ENCODE peak calls at places on chromosomes 4 and X, in five cellular contexts. One of them, this sample, is unnamed.

GRCh38 chr4:156677136-156677535 is 294.5 kb downstream of the PDGFC start:
- DNase-seq in K562: peak
- DNase-seq in GM12878: no peak
- DNase-seq in HEK293T: peak
- DNase-seq in WTC11: peak
- DNase-seq in this sample: peak

GRCh38 chr4:38310446-38311043 is 350.3 kb downstream of the PTTG2 start:
- DNase-seq in K562: no peak
- DNase-seq in WTC11: no peak
- DNase-seq in GM12878: peak
- DNase-seq in HEK293T: no peak
- DNase-seq in this sample: no peak

GRCh38 chr4:81136161-81136910 is 78.7 kb downstream of the PRKG2 start:
- DNase-seq in HEK293T: no peak
- DNase-seq in K562: no peak
- DNase-seq in WTC11: no peak
- DNase-seq in GM12878: no peak
- DNase-seq in this sample: no peak

GRCh38 chr4:122604146-122604545 is 16.7 kb downstream of the IL21 start:
- DNase-seq in WTC11: no peak
- DNase-seq in GM12878: no peak
- DNase-seq in HEK293T: no peak
- DNase-seq in K562: no peak
- DNase-seq in this sample: no peak

GRCh38 chr4:54658321-54659093 is 750 bp downstream of the KIT start:
- DNase-seq in K562: peak
- DNase-seq in GM12878: no peak
- DNase-seq in HEK293T: peak
- DNase-seq in WTC11: peak
- DNase-seq in this sample: peak

GRCh38 chr4:22391548-22391947 is 124.3 kb downstream of the ADGRA3 start:
- DNase-seq in GM12878: no peak
- DNase-seq in WTC11: no peak
- DNase-seq in K562: no peak
- DNase-seq in HEK293T: no peak
- DNase-seq in this sample: no peak

GRCh38 chr4:164856396-164856795 is 20.6 kb upstream of the APELA start:
- DNase-seq in GM12878: no peak
- DNase-seq in K562: no peak
- DNase-seq in WTC11: no peak
- DNase-seq in HEK293T: no peak
- DNase-seq in this sample: no peak

GRCh38 chr4:78612398-78613005 is 60.9 kb downstream of the ANXA3 start:
- DNase-seq in WTC11: no peak
- DNase-seq in GM12878: no peak
- DNase-seq in HEK293T: peak
- DNase-seq in K562: no peak
- DNase-seq in this sample: no peak

GRCh38 chr4:95638920-95639501 is 90.2 kb upstream of the UNC5C start:
- DNase-seq in WTC11: no peak
- DNase-seq in HEK293T: no peak
- DNase-seq in K562: no peak
- DNase-seq in GM12878: no peak
- DNase-seq in this sample: no peak

GRCh38 chr4:140125374-140125773 is 28.6 kb downstream of the MAML3 start:
- DNase-seq in HEK293T: no peak
- DNase-seq in WTC11: no peak
- DNase-seq in GM12878: no peak
- DNase-seq in K562: no peak
- DNase-seq in this sample: no peak

GRCh38 chr4:14919785-14920184 is 82.5 kb upstream of the CPEB2 start:
- DNase-seq in K562: no peak
- DNase-seq in WTC11: no peak
- DNase-seq in HEK293T: no peak
- DNase-seq in GM12878: no peak
- DNase-seq in this sample: no peak

GRCh38 chr4:149031399-149031798 is 589.2 kb upstream of the NR3C2 start:
- DNase-seq in HEK293T: no peak
- DNase-seq in GM12878: no peak
- DNase-seq in WTC11: no peak
- DNase-seq in K562: no peak
- DNase-seq in this sample: peak

GRCh38 chrX:134158821-134159512 is 78.0 kb upstream of the CCDC160 start:
- DNase-seq in HEK293T: no peak
- DNase-seq in K562: no peak
- DNase-seq in GM12878: no peak
- DNase-seq in WTC11: no peak
- DNase-seq in this sample: no peak

GRCh38 chrX:45850197-45850774 is 649.6 kb upstream of the DIPK2B start:
- DNase-seq in GM12878: no peak
- DNase-seq in WTC11: peak
- DNase-seq in K562: no peak
- DNase-seq in HEK293T: no peak
- DNase-seq in this sample: no peak

GRCh38 chr4:122765702-122766352 is 33.3 kb downstream of the BBS12 start:
- DNase-seq in GM12878: no peak
- DNase-seq in K562: no peak
- DNase-seq in WTC11: no peak
- DNase-seq in HEK293T: no peak
- DNase-seq in this sample: no peak

GRCh38 chrX:72492499-72492898 is 80.1 kb downstream of the HDAC8 start:
- DNase-seq in WTC11: no peak
- DNase-seq in K562: no peak
- DNase-seq in HEK293T: no peak
- DNase-seq in GM12878: no peak
- DNase-seq in this sample: no peak

GRCh38 chrX:125769628-125770027 is 396.5 kb downstream of the DCAF12L2 start:
- DNase-seq in K562: no peak
- DNase-seq in HEK293T: no peak
- DNase-seq in GM12878: no peak
- DNase-seq in WTC11: no peak
- DNase-seq in this sample: no peak

GRCh38 chr4:105387466-105387865 is 86.4 kb downstream of the PPA2 start:
- DNase-seq in K562: no peak
- DNase-seq in WTC11: no peak
- DNase-seq in GM12878: no peak
- DNase-seq in HEK293T: no peak
- DNase-seq in this sample: no peak

GRCh38 chr4:79150820-79151416 is 174.9 kb downstream of the NAA11 start:
- DNase-seq in WTC11: no peak
- DNase-seq in GM12878: no peak
- DNase-seq in K562: no peak
- DNase-seq in HEK293T: no peak
- DNase-seq in this sample: no peak

GRCh38 chr4:184170996-184171395 is 46.7 kb downstream of the ENPP6 start:
- DNase-seq in K562: no peak
- DNase-seq in WTC11: peak
- DNase-seq in GM12878: no peak
- DNase-seq in HEK293T: peak
- DNase-seq in this sample: no peak

GRCh38 chrX:150696836-150697235 is 3.6 kb downstream of the MTMR1 start:
- DNase-seq in GM12878: no peak
- DNase-seq in HEK293T: no peak
- DNase-seq in K562: no peak
- DNase-seq in WTC11: no peak
- DNase-seq in this sample: no peak

GRCh38 chrX:104913348-104913747 is 307.1 kb downstream of the TEX13A start:
- DNase-seq in GM12878: no peak
- DNase-seq in K562: peak
- DNase-seq in WTC11: no peak
- DNase-seq in HEK293T: peak
- DNase-seq in this sample: no peak

GRCh38 chr4:129148892-129149291 is 52.9 kb downstream of the C4orf33 start:
- DNase-seq in GM12878: no peak
- DNase-seq in HEK293T: no peak
- DNase-seq in K562: no peak
- DNase-seq in WTC11: no peak
- DNase-seq in this sample: no peak

DNA sequence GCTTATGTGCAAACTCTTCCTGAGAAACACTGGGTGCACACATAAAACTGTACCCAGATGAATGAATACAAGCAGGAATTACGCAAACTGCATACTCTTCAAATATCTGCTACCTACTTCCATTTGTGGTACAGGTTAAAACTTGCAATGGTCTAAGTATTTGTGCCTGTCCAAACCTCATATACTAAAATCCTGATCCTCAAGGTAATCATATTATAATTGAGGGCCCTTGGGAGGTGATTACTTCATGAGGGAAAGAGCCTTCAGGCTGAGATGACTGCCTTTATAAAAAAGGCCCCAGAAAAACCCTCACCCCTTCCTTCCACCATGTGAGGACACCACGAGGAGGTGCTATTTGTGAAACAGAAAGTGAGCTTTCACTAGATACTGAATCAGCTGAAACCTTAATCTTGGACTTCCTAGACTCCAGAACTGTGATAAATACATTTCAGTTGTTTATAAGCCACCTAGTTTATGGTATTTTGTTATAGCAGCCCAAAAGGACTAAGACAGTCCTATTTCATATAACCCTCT is 1977.2 kb downstream of the PCDH7 start:
- DNase-seq in K562: no peak
- DNase-seq in HEK293T: no peak
- DNase-seq in WTC11: no peak
- DNase-seq in GM12878: no peak
- DNase-seq in this sample: no peak
- TF ChIP-seq SP1 in K562: no peak
- TF ChIP-seq SP1 in HEK293T: no peak
- TF ChIP-seq SP1 in WTC11: no peak
- TF ChIP-seq SP1 in GM12878: no peak
- TF ChIP-seq SP1 in this sample: no peak

DNA sequence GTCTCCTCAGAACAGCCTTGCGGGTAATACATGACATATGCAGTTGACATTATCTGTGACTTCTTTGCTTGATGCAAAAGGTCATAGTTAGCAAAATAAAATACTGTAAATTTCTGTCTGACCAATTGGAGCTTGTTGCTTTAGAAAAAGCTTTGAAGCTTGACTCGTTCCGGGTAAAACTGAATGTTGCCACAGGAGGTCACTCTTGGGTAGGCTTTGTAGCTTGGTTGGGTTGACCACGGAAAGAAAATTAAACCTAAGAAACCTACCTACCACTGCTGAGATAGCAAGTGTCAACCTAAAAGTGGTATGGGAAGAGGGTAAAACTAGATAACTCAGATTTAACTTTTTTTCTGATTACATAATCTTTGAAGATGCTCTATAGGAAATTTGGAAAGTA is 23.2 kb downstream of the PRPS2 start:
- DNase-seq in WTC11: peak
- DNase-seq in K562: peak
- DNase-seq in HEK293T: peak
- DNase-seq in GM12878: peak
- DNase-seq in this sample: no peak
- TF ChIP-seq SP1 in WTC11: no peak
- TF ChIP-seq SP1 in K562: no peak
- TF ChIP-seq SP1 in HEK293T: no peak
- TF ChIP-seq SP1 in GM12878: no peak
- TF ChIP-seq SP1 in this sample: no peak

DNA sequence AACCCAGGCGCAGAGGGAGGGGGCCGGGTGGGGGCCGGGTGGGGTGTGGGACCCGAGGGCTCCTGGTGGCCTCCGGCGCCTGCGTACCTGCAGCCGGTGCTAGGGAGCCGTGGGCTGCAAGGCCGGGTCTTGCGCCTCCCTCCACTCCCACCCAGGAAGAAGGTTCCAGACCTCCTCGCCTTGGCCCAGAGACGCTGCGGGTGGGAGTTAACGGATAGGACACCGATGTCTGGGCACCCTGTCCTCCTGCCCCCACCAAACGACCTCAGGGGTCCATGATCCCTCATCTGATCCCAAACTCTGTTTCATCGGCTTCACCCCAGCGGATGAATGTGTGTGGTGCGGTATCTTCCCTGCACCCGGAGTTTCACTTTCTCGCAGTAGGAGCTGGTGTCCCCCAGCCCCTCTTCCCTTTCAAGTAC is 927 bp downstream of the MSX1 start:
- DNase-seq in K562: peak
- DNase-seq in HEK293T: peak
- DNase-seq in GM12878: no peak
- DNase-seq in WTC11: no peak
- DNase-seq in this sample: no peak
- TF ChIP-seq SP1 in K562: no peak
- TF ChIP-seq SP1 in HEK293T: no peak
- TF ChIP-seq SP1 in GM12878: no peak
- TF ChIP-seq SP1 in WTC11: no peak
- TF ChIP-seq SP1 in this sample: no peak

GRCh38 chr4:1309261-1310010 is 19.7 kb downstream of the MAEA start:
- DNase-seq in K562: peak
- DNase-seq in HEK293T: no peak
- DNase-seq in GM12878: peak
- DNase-seq in WTC11: peak
- DNase-seq in this sample: no peak
- TF ChIP-seq SP1 in K562: no peak
- TF ChIP-seq SP1 in HEK293T: no peak
- TF ChIP-seq SP1 in GM12878: no peak
- TF ChIP-seq SP1 in WTC11: peak
- TF ChIP-seq SP1 in this sample: no peak

GRCh38 chrX:103830848-103831247 is 1.2 kb downstream of the RAB9B start:
- DNase-seq in WTC11: no peak
- DNase-seq in GM12878: no peak
- DNase-seq in HEK293T: no peak
- DNase-seq in K562: no peak
- DNase-seq in this sample: no peak

GRCh38 chrX:103831803-103832544 is at the start of gene RAB9B:
- DNase-seq in K562: peak
- DNase-seq in GM12878: no peak
- DNase-seq in HEK293T: peak
- DNase-seq in WTC11: peak
- DNase-seq in this sample: no peak

GRCh38 chrX:103825881-103826280 is 6.2 kb downstream of the RAB9B start:
- DNase-seq in K562: no peak
- DNase-seq in WTC11: no peak
- DNase-seq in GM12878: no peak
- DNase-seq in HEK293T: no peak
- DNase-seq in this sample: no peak

GRCh38 chrX:103828529-103828928 is 3.5 kb downstream of the RAB9B start:
- DNase-seq in WTC11: no peak
- DNase-seq in HEK293T: no peak
- DNase-seq in K562: no peak
- DNase-seq in GM12878: no peak
- DNase-seq in this sample: no peak

DNA sequence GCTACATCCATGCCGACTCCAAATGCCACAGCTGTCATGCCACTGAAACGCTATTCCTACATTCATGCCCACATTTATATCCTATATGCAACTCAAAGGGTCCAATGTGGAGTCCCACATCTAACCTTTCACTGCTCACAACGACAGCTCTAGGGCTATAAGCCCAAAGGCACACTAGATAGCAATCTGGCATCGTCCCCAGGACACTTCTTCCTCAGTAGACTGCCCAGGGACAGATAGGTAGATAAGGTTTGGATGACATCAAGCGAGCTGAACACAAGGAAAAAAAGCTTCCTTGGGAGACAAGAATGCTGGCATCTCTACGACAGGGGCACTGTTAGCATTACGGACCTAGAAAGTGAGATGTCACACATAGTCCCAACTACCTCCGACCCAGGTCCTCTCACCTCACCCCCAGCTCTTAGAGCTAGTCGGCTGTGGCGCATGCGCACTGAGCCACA is 685 bp downstream of the RAB9B start:
- DNase-seq in WTC11: no peak
- DNase-seq in HEK293T: peak
- DNase-seq in K562: peak
- DNase-seq in GM12878: no peak
- DNase-seq in this sample: no peak
- TF ChIP-seq SP1 in WTC11: no peak
- TF ChIP-seq SP1 in HEK293T: no peak
- TF ChIP-seq SP1 in K562: no peak
- TF ChIP-seq SP1 in GM12878: no peak
- TF ChIP-seq SP1 in this sample: no peak

GRCh38 chr4:109648997-109649575 is 54.2 kb downstream of the CASP6 start:
- DNase-seq in HEK293T: no peak
- DNase-seq in GM12878: no peak
- DNase-seq in K562: no peak
- DNase-seq in WTC11: no peak
- DNase-seq in this sample: no peak
- TF ChIP-seq SP1 in HEK293T: no peak
- TF ChIP-seq SP1 in GM12878: no peak
- TF ChIP-seq SP1 in K562: no peak
- TF ChIP-seq SP1 in WTC11: no peak
- TF ChIP-seq SP1 in this sample: no peak

This sample was measured in HCT116.